ENCODE peak calls at places on chromosomes 2 and 18, in eight cellular contexts. E, O, Z, M, C, U, N and W are unnamed samples.

GRCh38 chr18:42736074-42736473 is 379.4 kb downstream of the RIT2 start:
- DNase-seq in U (no peak), O (no peak), M (no peak), C (no peak), N (no peak), Z (no peak), E (no peak), W (no peak)

GRCh38 chr2:217849154-217849553 is 153.6 kb downstream of the TNS1 start:
- DNase-seq in M (no peak), C (no peak), N (no peak), U (no peak), O (no peak), Z (no peak), E (no peak), W (no peak)

GRCh38 chr2:101023327-101024107 is 21.4 kb downstream of the RPL31 start:
- DNase-seq in E (no peak), C (no peak), N (no peak), M (no peak), Z (no peak), U (no peak), O (no peak), W (no peak)

GRCh38 chr2:239819091-239819973 is 205.8 kb downstream of the NDUFA10 start:
- DNase-seq in U (peak; percentile 42), E (no peak), N (no peak), Z (no peak), C (no peak), M (no peak), O (no peak), W (no peak)

GRCh38 chr2:199718074-199718473 is 132.9 kb downstream of the FTCDNL1 start:
- DNase-seq in M (no peak), E (no peak), N (no peak), U (no peak), C (no peak), O (no peak), Z (no peak), W (no peak)

GRCh38 chr2:178700922-178701342 is 106.3 kb downstream of the TTN start:
- DNase-seq in Z (no peak), N (no peak), O (peak; percentile 40), C (peak; percentile 2), U (no peak), E (peak; percentile 35), M (peak; percentile 15), W (no peak)

GRCh38 chr2:9142551-9143263 is 63.9 kb upstream of the ASAP2 start:
- DNase-seq in U (peak; percentile 92), C (peak; percentile 93), O (peak; percentile 88), M (peak; percentile 72), E (peak; percentile 92), N (peak; percentile 85), Z (peak; percentile 70), W (peak; percentile 52)

GRCh38 chr2:173959358-173959884 is 5.8 kb downstream of the SP3 start:
- DNase-seq in O (no peak), U (no peak), N (no peak), M (no peak), C (no peak), Z (no peak), E (no peak), W (no peak)

GRCh38 chr2:88416016-88416663 is 36.4 kb downstream of the FOXI3 start:
- DNase-seq in O (no peak), U (no peak), E (no peak), Z (no peak), M (no peak), C (no peak), N (no peak), W (no peak)

GRCh38 chr2:44268259-44268649 is 7.0 kb upstream of the SLC3A1 start:
- DNase-seq in E (peak; percentile 41), C (no peak), U (no peak), Z (no peak), O (peak; percentile 35), M (no peak), N (peak; percentile 68), W (no peak)

GRCh38 chr2:44271296-44271695 is 4.0 kb upstream of the SLC3A1 start:
- DNase-seq in Z (no peak), N (no peak), C (no peak), O (no peak), E (no peak), U (no peak), M (no peak), W (no peak)

GRCh38 chr2:44273076-44273475 is 2.2 kb upstream of the SLC3A1 start:
- DNase-seq in O (no peak), E (no peak), M (no peak), Z (no peak), N (no peak), U (no peak), C (no peak), W (no peak)

GRCh38 chr2:44269831-44270230 is 5.4 kb upstream of the SLC3A1 start:
- DNase-seq in C (no peak), E (no peak), U (no peak), N (no peak), Z (no peak), M (no peak), O (no peak), W (no peak)

GRCh38 chr2:44267269-44268258 is 7.7 kb upstream of the SLC3A1 start:
- DNase-seq in O (peak; percentile 44), M (no peak), N (peak; percentile 43), E (no peak), U (no peak), Z (no peak), C (no peak), W (no peak)
- H3K4me3 ChIP-seq in O (no peak overlapping the region), M (no peak overlapping the region), N (no peak overlapping the region), E (no peak overlapping the region), U (no peak overlapping the region), Z (no peak overlapping the region), C (no peak overlapping the region), W (no peak overlapping the region)

DNA sequence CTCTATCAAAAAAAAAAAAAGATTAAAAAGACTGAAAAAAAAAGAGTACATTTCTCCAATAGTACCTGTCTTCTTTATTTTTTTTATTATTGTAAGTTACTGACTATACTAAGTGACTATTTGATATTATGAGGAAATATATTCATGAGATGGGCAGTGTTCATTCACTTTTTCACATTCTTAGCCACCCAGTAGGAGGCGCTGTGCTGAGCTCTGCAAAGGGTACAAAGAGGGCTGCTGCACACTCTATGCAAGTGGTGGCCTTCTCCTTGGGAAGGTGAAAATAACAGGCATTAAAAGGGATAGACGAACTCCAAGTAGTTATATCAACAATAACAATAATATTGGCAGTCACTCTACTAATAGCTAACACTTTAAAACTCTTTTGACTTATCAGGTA is 1034.9 kb upstream of the FANCL start:
- DNase-seq in O (no peak), Z (no peak), N (no peak), C (no peak), U (no peak), E (no peak), M (no peak), W (no peak)
- TF ChIP-seq CTCF in O (no peak), Z (no peak), N (peak; percentile 43), C (peak; percentile 17), U (no peak), E (peak; percentile 14), M (peak; percentile 34), W (peak; percentile 12)

GRCh38 chr2:222297600-222297935 is 1.2 kb downstream of the PAX3 start:
- DNase-seq in O (no peak), Z (no peak), N (no peak), U (no peak), E (no peak), C (no peak), M (no peak), W (no peak)

GRCh38 chr2:222298000-222298310 is 843 bp downstream of the PAX3 start:
- DNase-seq in M (no peak), N (no peak), U (no peak), O (no peak), E (no peak), C (no peak), Z (no peak), W (no peak)

GRCh38 chr2:222299926-222300724 is 1.3 kb upstream of the PAX3 start:
- DNase-seq in O (no peak), Z (no peak), C (no peak), N (no peak), U (no peak), M (no peak), E (no peak), W (no peak)

GRCh38 chr2:222296911-222297599 is 1.7 kb downstream of the PAX3 start:
- DNase-seq in Z (no peak), U (no peak), N (no peak), O (no peak), M (no peak), E (no peak), C (no peak), W (no peak)

GRCh38 chr2:222298311-222299150 is at the start of gene PAX3:
- DNase-seq in M (no peak), N (no peak), Z (no peak), C (no peak), U (no peak), E (no peak), O (peak; percentile 34), W (peak; percentile 51)
- H3K4me3 ChIP-seq in M (no peak within 1 kb of the TSS), N (no peak within 1 kb of the TSS), Z (peak within 1 kb of the TSS; percentile 24), C (no peak within 1 kb of the TSS), U (no peak within 1 kb of the TSS), E (no peak within 1 kb of the TSS), O (peak within 1 kb of the TSS; percentile 17), W (peak within 1 kb of the TSS; percentile 70)

GRCh38 chr18:272650-273049 is 4.8 kb upstream of the THOC1 start:
- DNase-seq in O (no peak), N (no peak), U (no peak), Z (no peak), C (no peak), E (no peak), M (no peak), W (no peak)

GRCh38 chr18:269480-270090 is 1.7 kb upstream of the THOC1 start:
- DNase-seq in M (no peak), C (no peak), N (no peak), U (no peak), Z (no peak), E (no peak), O (no peak), W (no peak)

GRCh38 chr18:273525-273924 is 5.7 kb upstream of the THOC1 start:
- DNase-seq in N (no peak), Z (no peak), O (no peak), M (no peak), E (no peak), U (no peak), C (no peak), W (no peak)

GRCh38 chr18:267380-267687 is 513 bp downstream of the THOC1 start:
- DNase-seq in M (no peak), U (no peak), O (peak; percentile 11), C (peak; percentile 19), E (no peak), Z (no peak), N (no peak), W (no peak)

DNA sequence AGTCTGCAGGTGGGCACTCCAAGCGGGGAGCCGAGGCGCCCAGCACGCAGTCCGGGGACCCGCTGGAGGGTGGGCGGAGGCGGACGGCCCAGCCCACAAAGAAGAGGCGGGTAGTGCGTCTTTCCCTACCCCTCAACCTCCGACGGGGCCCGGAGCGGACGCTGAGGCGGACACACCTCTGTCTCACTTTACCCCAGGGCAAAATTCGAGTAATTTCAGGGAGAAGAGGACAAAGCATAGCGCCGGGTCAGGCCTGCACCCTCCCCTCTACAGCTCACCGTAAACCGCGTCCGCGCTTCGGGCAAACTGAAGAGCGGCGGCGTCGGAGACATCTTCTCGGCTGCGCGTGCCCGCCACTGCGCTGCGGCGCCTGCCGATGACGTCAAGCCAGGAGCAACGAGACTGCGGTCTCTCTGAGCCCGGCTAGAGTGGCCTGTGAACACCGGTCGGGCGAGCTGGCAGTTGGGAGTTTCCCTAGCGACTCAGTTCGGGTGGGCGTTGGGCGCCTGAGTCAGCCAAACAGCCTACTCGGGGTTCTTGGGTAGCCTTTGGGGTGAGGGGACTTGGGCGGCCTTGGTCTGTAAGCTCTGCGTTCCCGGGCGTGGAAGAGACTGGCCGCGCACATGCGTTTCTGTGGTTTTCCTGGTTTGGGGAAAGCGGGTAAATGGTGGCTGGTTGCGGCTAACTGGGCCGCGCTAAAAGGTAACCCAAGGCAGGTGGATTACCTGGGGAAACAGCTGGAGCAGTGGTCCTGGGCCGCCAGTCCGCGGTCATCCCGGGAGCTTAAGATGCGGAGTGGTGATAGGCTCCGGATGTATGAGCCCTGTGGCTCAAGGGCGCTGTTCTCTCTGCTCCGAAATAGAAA is at the start of gene THOC1:
- DNase-seq in E (peak; percentile 94), N (peak; percentile 75), Z (peak; percentile 82), O (peak; percentile 94), M (peak; percentile 60), U (peak; percentile 94), C (peak; percentile 70), W (peak; percentile 54)
- TF ChIP-seq CTCF in E (no peak), N (no peak), Z (no peak), O (no peak), M (no peak), U (no peak), C (no peak), W (no peak)